ENCODE peak calls at places on chromosomes 12 and 14, in five cellular contexts. One of them, this sample, is unnamed.

GRCh38 chr12:127231366-127231765 is 1035.6 kb upstream of the TMEM132C start:
- DNase-seq in PC-3: no peak
- DNase-seq in endothelial cell: no peak
- DNase-seq in psoas muscle: no peak
- DNase-seq in dorsolateral prefrontal cortex: no peak
- DNase-seq in this sample: no peak

GRCh38 chr12:107277850-107278249 is 184.5 kb upstream of the CRY1 start:
- DNase-seq in psoas muscle: no peak
- DNase-seq in PC-3: peak; percentile 67
- DNase-seq in dorsolateral prefrontal cortex: no peak
- DNase-seq in endothelial cell: no peak
- DNase-seq in this sample: no peak

GRCh38 chr12:105234197-105234596 is 1.8 kb downstream of the APPL2 start:
- DNase-seq in psoas muscle: no peak
- DNase-seq in PC-3: no peak
- DNase-seq in endothelial cell: no peak
- DNase-seq in dorsolateral prefrontal cortex: no peak
- DNase-seq in this sample: no peak

GRCh38 chr14:20630340-20631022 is 11.0 kb downstream of the OR6S1 start:
- DNase-seq in psoas muscle: no peak
- DNase-seq in dorsolateral prefrontal cortex: no peak
- DNase-seq in PC-3: peak; percentile 85
- DNase-seq in endothelial cell: peak; percentile 30
- DNase-seq in this sample: no peak

GRCh38 chr12:24565300-24565699 is 383.6 kb downstream of the BCAT1 start:
- DNase-seq in endothelial cell: no peak
- DNase-seq in PC-3: no peak
- DNase-seq in dorsolateral prefrontal cortex: no peak
- DNase-seq in psoas muscle: no peak
- DNase-seq in this sample: no peak

GRCh38 chr12:98757455-98757854 is 112.4 kb downstream of the APAF1 start:
- DNase-seq in PC-3: no peak
- DNase-seq in endothelial cell: no peak
- DNase-seq in dorsolateral prefrontal cortex: no peak
- DNase-seq in psoas muscle: no peak
- DNase-seq in this sample: no peak

GRCh38 chr12:110689002-110689600 is at the start of gene HVCN1:
- DNase-seq in endothelial cell: peak; percentile 53
- DNase-seq in psoas muscle: peak; percentile 66
- DNase-seq in PC-3: no peak
- DNase-seq in dorsolateral prefrontal cortex: no peak
- DNase-seq in this sample: no peak

GRCh38 chr12:112573151-112573550 is 154.4 kb downstream of the PTPN11 start:
- DNase-seq in PC-3: no peak
- DNase-seq in dorsolateral prefrontal cortex: no peak
- DNase-seq in psoas muscle: no peak
- DNase-seq in endothelial cell: no peak
- DNase-seq in this sample: no peak

GRCh38 chr12:124869011-124869665 is 5.5 kb upstream of the SCARB1 start:
- DNase-seq in dorsolateral prefrontal cortex: no peak
- DNase-seq in endothelial cell: no peak
- DNase-seq in psoas muscle: no peak
- DNase-seq in PC-3: no peak
- DNase-seq in this sample: no peak

GRCh38 chr12:1539135-1539534 is 55.2 kb downstream of the FBXL14 start:
- DNase-seq in endothelial cell: no peak
- DNase-seq in dorsolateral prefrontal cortex: no peak
- DNase-seq in PC-3: no peak
- DNase-seq in psoas muscle: no peak
- DNase-seq in this sample: no peak

GRCh38 chr12:129753596-129753995 is 150.2 kb downstream of the TMEM132D start:
- DNase-seq in dorsolateral prefrontal cortex: no peak
- DNase-seq in endothelial cell: no peak
- DNase-seq in psoas muscle: no peak
- DNase-seq in PC-3: no peak
- DNase-seq in this sample: no peak

GRCh38 chr14:87805315-87805723 is 187.7 kb downstream of the GALC start:
- DNase-seq in endothelial cell: peak; percentile 63
- DNase-seq in PC-3: peak; percentile 22
- DNase-seq in psoas muscle: peak; percentile 33
- DNase-seq in dorsolateral prefrontal cortex: no peak
- DNase-seq in this sample: no peak

GRCh38 chr12:124480469-124481256 is 86.7 kb downstream of the NCOR2 start:
- DNase-seq in PC-3: peak; percentile 87
- DNase-seq in psoas muscle: peak; percentile 61
- DNase-seq in dorsolateral prefrontal cortex: no peak
- DNase-seq in endothelial cell: no peak
- DNase-seq in this sample: no peak

GRCh38 chr14:53952533-53952932 is 4.1 kb downstream of the BMP4 start:
- DNase-seq in psoas muscle: no peak
- DNase-seq in endothelial cell: no peak
- DNase-seq in dorsolateral prefrontal cortex: no peak
- DNase-seq in PC-3: peak; percentile 16
- DNase-seq in this sample: no peak

GRCh38 chr12:20474443-20474842 is 106.1 kb downstream of the PDE3A start:
- DNase-seq in dorsolateral prefrontal cortex: no peak
- DNase-seq in PC-3: no peak
- DNase-seq in psoas muscle: no peak
- DNase-seq in endothelial cell: no peak
- DNase-seq in this sample: no peak

GRCh38 chr14:93734086-93734822 is 54.0 kb downstream of the PRIMA1 start:
- DNase-seq in PC-3: no peak
- DNase-seq in dorsolateral prefrontal cortex: no peak
- DNase-seq in psoas muscle: no peak
- DNase-seq in endothelial cell: no peak
- DNase-seq in this sample: no peak

GRCh38 chr12:46959484-46959883 is 119.9 kb upstream of the PCED1B start:
- DNase-seq in PC-3: peak; percentile 98
- DNase-seq in endothelial cell: no peak
- DNase-seq in psoas muscle: no peak
- DNase-seq in dorsolateral prefrontal cortex: no peak
- DNase-seq in this sample: no peak

GRCh38 chr12:6765634-6766581 is at the start of gene PTMS:
- DNase-seq in PC-3: peak; percentile 78
- DNase-seq in psoas muscle: peak; percentile 86
- DNase-seq in dorsolateral prefrontal cortex: peak; percentile 87
- DNase-seq in endothelial cell: peak; percentile 79
- DNase-seq in this sample: peak; percentile 54

GRCh38 chr12:2092890-2093289 is 40.1 kb downstream of the CACNA1C start:
- DNase-seq in psoas muscle: no peak
- DNase-seq in PC-3: no peak
- DNase-seq in endothelial cell: no peak
- DNase-seq in dorsolateral prefrontal cortex: no peak
- DNase-seq in this sample: peak; percentile 53

GRCh38 chr12:753401-754237 is 1.2 kb downstream of the WNK1 start:
- DNase-seq in PC-3: no peak
- DNase-seq in endothelial cell: peak; percentile 28
- DNase-seq in dorsolateral prefrontal cortex: peak; percentile 59
- DNase-seq in psoas muscle: peak; percentile 55
- DNase-seq in this sample: no peak

GRCh38 chr14:77200406-77200985 is 18.9 kb downstream of the TMEM63C start:
- DNase-seq in psoas muscle: no peak
- DNase-seq in dorsolateral prefrontal cortex: peak; percentile 45
- DNase-seq in PC-3: no peak
- DNase-seq in endothelial cell: no peak
- DNase-seq in this sample: no peak

GRCh38 chr14:76778546-76779215 is 17.4 kb downstream of the VASH1 start:
- DNase-seq in dorsolateral prefrontal cortex: no peak
- DNase-seq in endothelial cell: no peak
- DNase-seq in PC-3: no peak
- DNase-seq in psoas muscle: no peak
- DNase-seq in this sample: no peak

GRCh38 chr12:124609041-124609984 is 41.9 kb upstream of the NCOR2 start:
- DNase-seq in dorsolateral prefrontal cortex: no peak
- DNase-seq in endothelial cell: no peak
- DNase-seq in psoas muscle: peak; percentile 70
- DNase-seq in PC-3: peak; percentile 96
- DNase-seq in this sample: no peak

GRCh38 chr12:131204416-131205311 is 251.0 kb downstream of the ADGRD1 start:
- DNase-seq in psoas muscle: no peak
- DNase-seq in PC-3: no peak
- DNase-seq in endothelial cell: no peak
- DNase-seq in dorsolateral prefrontal cortex: no peak
- DNase-seq in this sample: no peak

GRCh38 chr12:6635375-6635855 is 344 bp downstream of the LPAR5 start:
- DNase-seq in psoas muscle: no peak
- DNase-seq in dorsolateral prefrontal cortex: no peak
- DNase-seq in endothelial cell: no peak
- DNase-seq in PC-3: no peak
- DNase-seq in this sample: no peak

GRCh38 chr12:81815611-81816010 is 56.5 kb upstream of the PPFIA2 start:
- DNase-seq in PC-3: no peak
- DNase-seq in dorsolateral prefrontal cortex: no peak
- DNase-seq in endothelial cell: no peak
- DNase-seq in psoas muscle: no peak
- DNase-seq in this sample: no peak

GRCh38 chr14:99236386-99237133 is 35.4 kb downstream of the BCL11B start:
- DNase-seq in dorsolateral prefrontal cortex: no peak
- DNase-seq in psoas muscle: no peak
- DNase-seq in endothelial cell: no peak
- DNase-seq in PC-3: no peak
- DNase-seq in this sample: no peak

GRCh38 chr12:93968928-93969327 is 179.4 kb upstream of the PLXNC1 start:
- DNase-seq in endothelial cell: no peak
- DNase-seq in psoas muscle: no peak
- DNase-seq in dorsolateral prefrontal cortex: no peak
- DNase-seq in PC-3: no peak
- DNase-seq in this sample: no peak

GRCh38 chr14:103698380-103699260 is 16.6 kb downstream of the XRCC3 start:
- DNase-seq in psoas muscle: peak; percentile 15
- DNase-seq in dorsolateral prefrontal cortex: peak; percentile 38
- DNase-seq in endothelial cell: no peak
- DNase-seq in PC-3: peak; percentile 28
- DNase-seq in this sample: no peak

GRCh38 chr12:86174188-86174587 is 82.0 kb downstream of the MGAT4C start:
- DNase-seq in dorsolateral prefrontal cortex: no peak
- DNase-seq in psoas muscle: no peak
- DNase-seq in endothelial cell: no peak
- DNase-seq in PC-3: no peak
- DNase-seq in this sample: no peak

GRCh38 chr14:24307575-24308341 is at the start of gene CIDEB:
- DNase-seq in psoas muscle: peak; percentile 53
- DNase-seq in PC-3: peak; percentile 76
- DNase-seq in dorsolateral prefrontal cortex: no peak
- DNase-seq in endothelial cell: peak; percentile 78
- DNase-seq in this sample: no peak

GRCh38 chr14:72443256-72443655 is 450.6 kb downstream of the DPF3 start:
- DNase-seq in PC-3: no peak
- DNase-seq in endothelial cell: no peak
- DNase-seq in psoas muscle: no peak
- DNase-seq in dorsolateral prefrontal cortex: no peak
- DNase-seq in this sample: no peak

GRCh38 chr12:113837059-113837458 is 129.1 kb downstream of the RBM19 start:
- DNase-seq in endothelial cell: no peak
- DNase-seq in dorsolateral prefrontal cortex: no peak
- DNase-seq in PC-3: no peak
- DNase-seq in psoas muscle: no peak
- DNase-seq in this sample: no peak

DNA sequence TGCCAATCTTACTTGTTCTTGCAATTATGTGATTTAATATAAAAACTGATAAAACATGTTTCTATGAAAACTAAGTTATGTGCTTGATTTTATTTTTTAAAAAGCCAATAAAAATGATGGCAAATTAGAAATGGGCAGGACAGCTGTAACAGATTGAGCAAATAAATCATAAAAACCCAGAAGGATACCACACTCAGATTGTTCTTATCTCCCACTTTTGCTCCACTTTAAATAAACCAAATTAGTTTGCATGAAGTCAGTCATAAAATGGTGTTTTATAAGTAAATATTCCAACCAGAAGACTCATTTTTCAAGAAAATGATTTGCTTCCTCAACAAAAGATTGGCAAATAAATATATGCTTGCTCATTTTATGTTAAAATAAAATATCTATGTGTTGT is 307.9 kb upstream of the G2E3 start:
- DNase-seq in endothelial cell: no peak
- DNase-seq in psoas muscle: no peak
- DNase-seq in PC-3: peak; percentile 12
- DNase-seq in dorsolateral prefrontal cortex: no peak
- DNase-seq in this sample: no peak
- TF ChIP-seq CTCF in endothelial cell: no peak
- TF ChIP-seq CTCF in psoas muscle: no peak
- TF ChIP-seq CTCF in PC-3: no peak
- TF ChIP-seq CTCF in dorsolateral prefrontal cortex: no peak
- TF ChIP-seq CTCF in this sample: no peak

GRCh38 chr14:105326891-105327694 is 12.5 kb downstream of the PACS2 start:
- DNase-seq in PC-3: no peak
- DNase-seq in psoas muscle: no peak
- DNase-seq in endothelial cell: no peak
- DNase-seq in dorsolateral prefrontal cortex: no peak
- DNase-seq in this sample: no peak
- TF ChIP-seq CTCF in PC-3: no peak
- TF ChIP-seq CTCF in psoas muscle: no peak
- TF ChIP-seq CTCF in endothelial cell: no peak
- TF ChIP-seq CTCF in dorsolateral prefrontal cortex: no peak
- TF ChIP-seq CTCF in this sample: no peak

DNA sequence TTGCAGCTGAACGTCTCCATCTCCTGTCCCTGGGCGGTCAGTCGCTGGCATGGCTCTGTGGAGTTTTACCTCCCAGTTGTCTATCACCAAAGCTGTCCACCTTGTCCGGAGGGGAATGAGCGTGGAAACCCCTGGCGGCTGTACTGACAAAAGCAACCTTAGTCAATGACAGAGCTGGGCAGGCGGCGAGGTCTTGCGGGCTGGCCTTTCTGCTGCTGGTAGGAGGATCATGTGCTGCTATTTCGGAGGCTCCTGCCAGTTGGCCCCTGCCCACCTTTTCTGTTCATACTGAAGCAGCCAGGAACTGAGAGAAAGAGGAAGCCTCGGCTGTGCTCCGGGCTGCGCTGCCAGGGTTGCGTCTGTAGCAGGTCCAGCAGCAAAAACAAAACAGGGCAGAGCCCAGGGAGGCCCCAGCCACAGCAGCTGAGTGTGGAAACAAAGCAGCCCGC is 57.7 kb downstream of the HMGA2 start:
- DNase-seq in endothelial cell: peak; percentile 47
- DNase-seq in PC-3: no peak
- DNase-seq in dorsolateral prefrontal cortex: peak; percentile 59
- DNase-seq in psoas muscle: peak; percentile 88
- DNase-seq in this sample: peak; percentile 21
- TF ChIP-seq CTCF in endothelial cell: no peak
- TF ChIP-seq CTCF in PC-3: no peak
- TF ChIP-seq CTCF in dorsolateral prefrontal cortex: peak; percentile 9
- TF ChIP-seq CTCF in psoas muscle: peak; percentile 40
- TF ChIP-seq CTCF in this sample: peak; percentile 29

GRCh38 chr14:50342211-50343080 is 30.3 kb downstream of the DMAC2L start:
- DNase-seq in endothelial cell: peak; percentile 20
- DNase-seq in psoas muscle: no peak
- DNase-seq in PC-3: peak; percentile 86
- DNase-seq in dorsolateral prefrontal cortex: peak; percentile 80
- DNase-seq in this sample: no peak
- TF ChIP-seq CTCF in endothelial cell: no peak
- TF ChIP-seq CTCF in psoas muscle: peak; percentile 35
- TF ChIP-seq CTCF in PC-3: peak; percentile 72
- TF ChIP-seq CTCF in dorsolateral prefrontal cortex: peak; percentile 50
- TF ChIP-seq CTCF in this sample: no peak